ENCODE peak calls at places on chromosomes 1 and 21, in eight cellular contexts. W is GM10248; P is activated T-helper 1 cell treated with Interleukin-2 at 50 U/mL for 16 hours; M is fibroblast of the aortic adventitia; X is non-pigmented ciliary epithelial cell; C is naive B cell; O is activated CD4-positive, CD25-positive, alpha-beta regulatory T cell treated with anti-CD3 and anti-CD28 coated beads, Interleukin-2, amount 50 U/mL, for 72 hours; H is stimulated activated naive B cell treated with anti-CD40 and anti-IgM and Interleukin-4, amounts not matched to agents 10 μg/mL and 1 μg/mL and 100 μg/mL, for 72 hours. S is an unnamed sample.

GRCh38 chr1:99869304-99869703 is 19.1 kb downstream of the AGL start:
- DNase-seq in P (no peak), H (no peak), M (peak; percentile 55), X (no peak), C (no peak), W (no peak), O (no peak), S (no peak)

GRCh38 chr1:17059391-17060128 is 5.7 kb upstream of the SDHB start:
- DNase-seq in H (peak; percentile 31), W (peak; percentile 71), P (no peak), M (peak; percentile 81), O (no peak), X (peak; percentile 41), C (peak; percentile 13), S (peak; percentile 66)

GRCh38 chr1:230827081-230827681 is 41.1 kb downstream of the C1orf198 start:
- DNase-seq in X (no peak), H (no peak), P (no peak), C (no peak), M (peak; percentile 49), O (no peak), W (no peak), S (no peak)

GRCh38 chr1:228986093-228986904 is 251.0 kb downstream of the RHOU start:
- DNase-seq in X (no peak), O (no peak), M (peak; percentile 56), C (no peak), W (no peak), H (no peak), P (no peak), S (peak; percentile 73)

GRCh38 chr1:62175568-62176179 is 19.0 kb upstream of the L1TD1 start:
- DNase-seq in M (peak; percentile 71), H (no peak), X (peak; percentile 6), W (peak; percentile 55), P (no peak), C (peak; percentile 8), O (no peak), S (peak; percentile 40)

GRCh38 chr21:27793901-27794300 is 827.0 kb upstream of the ADAMTS5 start:
- DNase-seq in C (no peak), H (no peak), M (no peak), P (no peak), X (no peak), W (no peak), O (no peak), S (no peak)

GRCh38 chr1:90850181-90850924 is 133.3 kb upstream of the BARHL2 start:
- DNase-seq in W (no peak), H (no peak), P (no peak), X (no peak), C (no peak), O (no peak), M (peak; percentile 13), S (no peak)

GRCh38 chr1:180170569-180170968 is 15.9 kb downstream of the QSOX1 start:
- DNase-seq in P (no peak), O (no peak), C (no peak), W (no peak), M (no peak), X (no peak), H (no peak), S (no peak)

GRCh38 chr1:5481889-5482288 is 510.3 kb downstream of the NPHP4 start:
- DNase-seq in X (no peak), H (no peak), O (no peak), C (no peak), W (no peak), M (no peak), P (peak; percentile 33), S (no peak)

GRCh38 chr1:67607699-67608098 is 77.3 kb upstream of the GADD45A start:
- DNase-seq in M (no peak), C (no peak), X (no peak), W (no peak), P (no peak), O (no peak), H (no peak), S (no peak)

GRCh38 chr1:25094995-25095394 is 137.3 kb downstream of the SYF2 start:
- DNase-seq in H (no peak), M (no peak), C (no peak), P (no peak), X (no peak), W (no peak), O (no peak), S (no peak)

GRCh38 chr1:19872190-19872589 is 10.0 kb upstream of the OTUD3 start:
- DNase-seq in O (no peak), X (no peak), H (no peak), W (no peak), M (no peak), P (no peak), C (no peak), S (peak; percentile 78)

GRCh38 chr1:153355445-153356071 is 2.1 kb upstream of the S100A9 start:
- DNase-seq in X (no peak), P (peak; percentile 8), H (peak; percentile 35), M (peak; percentile 46), C (no peak), W (peak; percentile 61), O (no peak), S (peak; percentile 18)

GRCh38 chr1:210310562-210310961 is 18.1 kb upstream of the HHAT start:
- DNase-seq in P (no peak), C (no peak), W (no peak), H (no peak), X (no peak), O (no peak), M (no peak), S (no peak)

GRCh38 chr1:226608699-226609505 is 60.3 kb downstream of the STUM start:
- DNase-seq in W (peak; percentile 85), O (peak; percentile 73), H (peak; percentile 36), M (peak; percentile 65), C (peak; percentile 53), P (peak; percentile 42), X (no peak), S (peak; percentile 36)

GRCh38 chr1:14345925-14346550 is 252.4 kb upstream of the KAZN start:
- DNase-seq in X (peak; percentile 6), W (no peak), P (no peak), H (no peak), C (no peak), O (no peak), M (no peak), S (no peak)

S was measured in prostate gland.